ENCODE peak calls at places on chromosome 9, in ten cellular contexts. O is cardiac fibroblast, U is right lobe of liver, F is astrocyte of the spinal cord, Q is AG10803, R is fibroblast of the aortic adventitia, C is lung, A is SK-N-SH, M is right cardiac atrium, B is neural progenitor cell. V is an unnamed sample.

GRCh38 chr9:811101-811531 is 30.4 kb upstream of the DMRT1 start:
- DNase-seq in R (peak), U (no peak), M (no peak), C (peak), A (no peak), O (no peak), B (no peak), Q (no peak), F (peak), V (no peak)

GRCh38 chr9:124257865-124258764 is at the start of gene NEK6:
- DNase-seq in F (no peak), C (no peak), O (peak), Q (peak), U (peak), R (peak), A (peak), B (peak), M (peak), V (no peak)

GRCh38 chr9:73132034-73132776 is 19.5 kb upstream of the ANXA1 start:
- DNase-seq in C (peak), O (peak), M (peak), F (peak), Q (peak), R (peak), U (peak), A (peak), B (peak), V (peak)

GRCh38 chr9:92501671-92502393 is 19.5 kb upstream of the ASPN start:
- DNase-seq in U (peak), R (peak), F (no peak), M (peak), B (peak), Q (peak), A (peak), O (peak), C (no peak), V (peak)

GRCh38 chr9:6667633-6668280 is 22.2 kb upstream of the GLDC start:
- DNase-seq in M (no peak), O (peak), B (peak), C (no peak), R (peak), F (peak), A (peak), U (no peak), Q (peak), V (peak)

GRCh38 chr9:114429488-114429887 is 41.7 kb upstream of the AKNA start:
- DNase-seq in U (no peak), F (no peak), O (no peak), M (no peak), C (no peak), R (no peak), A (no peak), Q (no peak), B (no peak), V (no peak)

GRCh38 chr9:21558079-21558478 is 76.0 kb upstream of the IFNE start:
- DNase-seq in C (no peak), M (no peak), F (peak), U (no peak), R (peak), B (no peak), Q (no peak), A (no peak), O (no peak), V (no peak)

GRCh38 chr9:91740713-91741112 is 209.3 kb downstream of the ROR2 start:
- DNase-seq in A (no peak), F (peak), U (no peak), B (no peak), Q (peak), R (peak), M (peak), C (no peak), O (peak), V (peak)

GRCh38 chr9:138097501-138097991 is 220.0 kb downstream of the CACNA1B start:
- DNase-seq in A (peak), Q (no peak), U (no peak), O (no peak), F (no peak), M (no peak), C (no peak), B (no peak), R (no peak), V (no peak)

GRCh38 chr9:109815366-109815947 is 35.5 kb downstream of the PALM2AKAP2 start:
- DNase-seq in C (no peak), O (no peak), Q (peak), M (no peak), U (no peak), A (no peak), R (peak), B (no peak), F (peak), V (no peak)

GRCh38 chr9:94081864-94082468 is 2.3 kb upstream of the PTPDC1 start:
- DNase-seq in A (no peak), R (no peak), B (no peak), O (peak), Q (no peak), M (peak), U (no peak), C (no peak), F (no peak), V (peak)

GRCh38 chr9:20031836-20032235 is 243.0 kb upstream of the SLC24A2 start:
- DNase-seq in R (no peak), F (no peak), M (no peak), O (no peak), U (no peak), B (no peak), Q (no peak), C (no peak), A (no peak), V (no peak)

GRCh38 chr9:96382839-96383164 is 709 bp downstream of the SLC35D2 start:
- DNase-seq in O (no peak), M (no peak), F (no peak), A (no peak), C (no peak), Q (no peak), B (no peak), R (peak), U (no peak), V (no peak)

GRCh38 chr9:96381696-96382095 is 1.8 kb downstream of the SLC35D2 start:
- DNase-seq in M (no peak), F (no peak), R (no peak), C (no peak), U (no peak), O (no peak), A (no peak), B (no peak), Q (no peak), V (no peak)

GRCh38 chr9:96379461-96379860 is 4.0 kb downstream of the SLC35D2 start:
- DNase-seq in A (no peak), B (no peak), O (no peak), C (no peak), U (no peak), M (no peak), Q (no peak), F (peak), R (no peak), V (no peak)

GRCh38 chr9:96383165-96383939 is at the start of gene SLC35D2:
- DNase-seq in U (peak), O (peak), A (peak), R (peak), M (peak), C (peak), F (peak), B (peak), Q (peak), V (peak)

GRCh38 chr9:96382175-96382574 is 1.3 kb downstream of the SLC35D2 start:
- DNase-seq in O (no peak), Q (peak), M (no peak), B (no peak), R (peak), A (no peak), U (no peak), C (no peak), F (no peak), V (peak)
- H3K4me3 ChIP-seq in O (no peak), Q (no peak), M (no peak), B (no peak), R (peak), A (no peak), U (peak), C (no peak), F (no peak), V (peak)

GRCh38 chr9:131733601-131734061 is 6.2 kb downstream of the RAPGEF1 start:
- DNase-seq in R (peak), B (no peak), C (no peak), O (peak), A (peak), F (peak), Q (peak), M (peak), U (no peak), V (peak)

GRCh38 chr9:131734165-131734610 is 5.7 kb downstream of the RAPGEF1 start:
- DNase-seq in M (peak), B (no peak), A (peak), F (peak), Q (peak), U (peak), R (no peak), C (peak), O (peak), V (peak)

GRCh38 chr9:131734781-131735180 is 5.1 kb downstream of the RAPGEF1 start:
- DNase-seq in F (no peak), Q (no peak), O (no peak), M (no peak), R (no peak), A (no peak), B (no peak), U (no peak), C (no peak), V (no peak)

GRCh38 chr9:131736440-131736839 is 3.4 kb downstream of the RAPGEF1 start:
- DNase-seq in Q (no peak), U (no peak), B (no peak), O (no peak), C (no peak), M (no peak), A (no peak), R (no peak), F (no peak), V (no peak)

DNA sequence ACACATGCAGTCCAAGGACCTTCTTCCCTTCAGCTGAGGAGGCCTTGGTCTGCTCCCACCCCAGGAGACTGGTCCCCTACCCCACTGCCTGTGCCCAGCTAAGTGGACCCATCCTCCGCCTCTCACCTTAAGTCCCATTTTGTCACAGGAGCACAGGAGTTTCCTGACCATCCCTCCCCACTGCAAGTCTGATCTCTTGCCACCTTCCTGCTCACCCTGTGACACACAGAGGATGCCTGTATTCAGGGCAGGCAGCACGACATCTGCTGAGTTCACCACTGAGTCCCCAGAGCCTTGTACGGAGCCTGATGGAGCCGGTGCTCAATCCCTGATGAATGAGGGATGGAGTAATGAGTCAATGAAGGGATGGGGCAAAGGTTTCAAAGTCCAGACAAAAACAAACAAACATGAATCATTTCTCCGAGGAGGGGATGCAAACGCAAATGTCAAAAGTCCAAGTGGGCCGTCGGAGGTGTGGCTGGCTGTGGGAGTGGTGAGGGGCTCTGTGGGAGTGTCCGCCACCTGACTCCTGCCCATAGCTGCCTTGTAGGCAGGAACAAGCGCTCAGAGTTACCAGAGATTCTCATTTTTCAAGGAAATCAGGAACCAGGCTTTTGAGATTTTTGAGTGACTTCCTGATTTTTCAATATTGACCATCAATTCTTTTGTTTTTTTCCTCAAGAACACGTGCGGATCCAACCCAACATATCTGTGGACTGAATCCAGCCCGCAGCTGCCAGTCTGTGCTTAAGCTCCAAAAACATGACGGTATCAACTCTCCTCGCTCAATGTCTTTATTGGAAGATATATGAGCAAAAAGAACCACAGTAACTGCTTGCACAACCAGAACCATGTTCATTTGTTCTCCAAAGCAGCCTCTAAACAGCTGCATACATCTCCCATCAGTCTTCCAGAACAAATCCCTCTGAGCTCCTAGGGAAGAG is 4.4 kb downstream of the RAPGEF1 start:
- DNase-seq in R (no peak), C (no peak), U (peak), M (no peak), Q (no peak), O (no peak), A (no peak), F (no peak), B (no peak), V (no peak)
- H3K4me3 ChIP-seq in R (no peak), C (no peak), U (no peak), M (no peak), Q (no peak), O (no peak), A (no peak), F (no peak), B (no peak), V (no peak)

GRCh38 chr9:134706522-134706921 is 64.9 kb downstream of the COL5A1 start:
- DNase-seq in U (no peak), B (no peak), O (no peak), M (peak), F (no peak), C (no peak), R (no peak), A (no peak), Q (peak), V (no peak)

GRCh38 chr9:134707731-134708671 is 66.4 kb downstream of the COL5A1 start:
- DNase-seq in R (no peak), M (peak), B (peak), C (no peak), F (no peak), Q (no peak), O (no peak), A (peak), U (no peak), V (no peak)

GRCh38 chr9:134708672-134709038 is 67.1 kb downstream of the COL5A1 start:
- DNase-seq in F (no peak), A (no peak), O (no peak), Q (no peak), M (peak), C (no peak), U (no peak), B (no peak), R (no peak), V (no peak)

GRCh38 chr9:134705786-134706185 is 64.2 kb downstream of the COL5A1 start:
- DNase-seq in Q (no peak), A (no peak), F (no peak), R (no peak), M (peak), C (no peak), B (no peak), U (no peak), O (no peak), V (no peak)

DNA sequence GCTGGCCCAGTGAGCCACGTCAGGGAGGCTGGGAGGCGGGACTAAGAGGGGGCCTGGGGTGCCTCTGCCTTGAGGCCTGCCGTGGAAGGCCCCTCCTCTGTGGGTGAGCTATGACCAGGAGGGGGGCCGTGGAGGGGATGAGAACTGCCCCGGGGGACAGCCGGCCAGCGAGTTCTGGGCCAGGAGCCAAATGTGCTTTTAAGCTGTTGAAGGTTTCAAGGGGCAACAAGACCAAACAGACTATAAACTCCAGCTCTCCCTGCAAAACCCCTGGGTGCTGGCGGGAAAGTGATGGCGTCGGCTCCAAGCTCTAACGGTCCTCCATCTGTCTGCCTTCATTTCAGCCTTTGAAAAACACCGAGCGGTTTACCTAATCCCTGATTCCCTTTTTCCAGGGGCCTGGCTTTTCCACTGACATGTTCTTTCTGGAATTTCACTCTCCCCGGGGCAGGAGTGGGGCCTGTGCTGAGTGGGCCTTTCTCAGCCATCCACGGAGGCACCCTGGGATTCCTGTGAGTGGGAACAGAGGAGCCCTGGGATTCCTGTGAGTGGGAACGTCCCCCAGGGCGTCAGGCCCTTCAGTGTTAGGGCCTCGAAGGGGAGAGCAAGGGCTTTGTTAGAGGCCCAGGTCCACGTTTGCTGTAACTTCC is 65.6 kb downstream of the COL5A1 start:
- DNase-seq in M (peak), U (no peak), F (peak), B (no peak), R (peak), O (peak), C (peak), A (peak), Q (peak), V (peak)
- H3K4me3 ChIP-seq in M (no peak), U (no peak), F (no peak), B (no peak), R (no peak), O (no peak), C (no peak), A (no peak), Q (no peak), V (no peak)

DNA sequence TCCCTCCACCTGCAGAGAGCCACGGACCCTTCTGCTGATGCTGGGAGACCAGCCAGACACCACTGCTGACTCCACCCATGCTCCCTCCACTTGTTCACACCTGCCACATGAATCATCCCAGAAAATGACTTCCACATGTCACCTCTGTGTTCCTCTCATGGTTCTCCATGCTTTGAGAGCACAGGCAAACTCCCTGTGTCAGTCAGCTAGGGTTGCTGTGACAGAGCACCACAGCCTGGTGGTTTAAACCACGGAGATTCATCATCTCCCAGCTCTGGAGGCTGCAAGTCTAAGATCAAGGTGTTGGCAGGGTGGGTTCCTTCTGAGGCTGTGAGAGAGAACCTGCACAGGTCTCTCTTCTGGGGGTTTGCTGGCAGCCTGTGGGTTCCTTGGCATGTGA is 381.4 kb downstream of the GADD45G start:
- DNase-seq in Q (no peak), O (no peak), U (no peak), M (no peak), R (no peak), C (no peak), B (no peak), A (no peak), F (no peak), V (no peak)
- H3K4me3 ChIP-seq in Q (no peak), O (no peak), U (no peak), M (no peak), R (no peak), C (no peak), B (no peak), A (no peak), F (no peak), V (no peak)

DNA sequence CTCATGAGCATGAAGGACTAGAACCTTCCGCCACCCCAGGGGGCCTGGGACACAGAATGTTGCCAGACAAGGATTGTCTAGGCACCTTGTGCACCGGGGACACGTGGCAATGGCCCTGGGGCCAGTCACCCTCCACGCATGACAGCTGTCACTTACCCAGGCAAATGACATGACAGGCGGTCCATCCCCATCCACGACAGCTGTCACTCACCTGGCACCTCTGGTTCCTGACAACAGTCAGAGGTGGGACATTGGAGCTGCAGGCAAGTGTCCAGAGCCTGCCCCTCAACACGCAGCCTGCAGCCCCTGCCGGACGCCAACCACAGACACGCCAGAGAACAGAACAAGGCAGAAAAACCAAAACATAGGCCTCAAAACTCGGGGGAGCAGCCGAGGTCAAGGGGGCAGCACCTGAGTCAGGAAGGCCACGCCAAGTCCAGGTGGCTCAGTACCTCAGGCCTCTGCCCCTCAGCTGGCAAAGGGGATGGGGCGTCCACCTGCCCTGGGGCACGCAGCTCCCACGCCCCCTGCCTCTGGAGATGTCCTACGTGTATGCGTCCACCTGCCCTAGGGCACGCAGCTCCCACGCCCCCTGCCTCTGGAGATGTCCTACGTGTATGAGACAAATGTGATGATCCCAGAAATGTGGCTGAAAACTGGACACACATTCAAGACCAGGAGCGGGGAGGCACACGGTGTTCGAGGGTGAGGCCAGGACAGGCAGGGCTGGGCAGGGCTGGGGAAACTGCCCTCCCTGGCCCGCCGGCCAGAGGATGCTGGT is 14.5 kb downstream of the VAV2 start:
- DNase-seq in O (no peak), M (peak), F (no peak), Q (no peak), R (no peak), B (no peak), C (no peak), U (peak), A (no peak), V (no peak)
- H3K4me3 ChIP-seq in O (no peak), M (no peak), F (no peak), Q (no peak), R (no peak), B (no peak), C (no peak), U (no peak), A (no peak), V (no peak)

GRCh38 chr9:134406366-134407122 is 80.3 kb downstream of the RXRA start:
- DNase-seq in O (no peak), Q (peak), F (no peak), C (no peak), A (peak), M (peak), B (no peak), R (peak), U (no peak), V (no peak)
- H3K4me3 ChIP-seq in O (peak), Q (peak), F (no peak), C (no peak), A (peak), M (no peak), B (no peak), R (peak), U (peak), V (peak)

GRCh38 chr9:74948897-74949296 is 3.8 kb downstream of the C9orf40 start:
- DNase-seq in O (no peak), A (no peak), B (no peak), C (no peak), F (no peak), U (no peak), M (no peak), Q (no peak), R (no peak), V (no peak)
- H3K4me3 ChIP-seq in O (no peak), A (no peak), B (no peak), C (no peak), F (no peak), U (no peak), M (no peak), Q (no peak), R (no peak), V (no peak)

DNA sequence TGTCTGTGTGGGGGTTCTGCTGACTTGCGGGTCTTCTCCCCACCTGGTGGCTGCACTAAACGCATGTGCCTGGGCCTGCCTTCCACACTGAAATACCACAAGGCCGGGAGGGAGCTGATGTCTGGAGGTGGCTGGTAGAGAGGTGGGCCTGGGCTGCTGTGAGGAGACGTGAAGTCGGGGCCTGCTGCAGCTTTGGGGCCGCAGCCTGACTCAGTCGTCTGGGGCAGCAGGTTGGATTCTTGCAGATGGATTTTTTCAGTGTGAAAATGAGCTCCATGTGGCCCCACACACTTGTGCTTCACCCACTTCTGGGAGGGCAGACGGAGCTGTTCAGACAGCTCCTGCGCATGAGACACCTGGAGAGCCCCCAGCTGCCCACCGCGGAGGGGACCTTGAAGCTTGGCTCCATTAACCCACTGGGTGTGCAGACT is 29.3 kb downstream of the COL5A1 start:
- DNase-seq in B (no peak), O (no peak), Q (no peak), M (no peak), U (peak), R (no peak), A (no peak), C (no peak), F (peak), V (no peak)
- H3K4me3 ChIP-seq in B (no peak), O (no peak), Q (no peak), M (no peak), U (no peak), R (no peak), A (no peak), C (no peak), F (no peak), V (no peak)